ENCODE peak calls at places on chromosomes 7 and 10, in four cellular contexts. S is foreskin fibroblast, B is right lobe of liver, U is bronchial epithelial cell. E is an unnamed sample.

GRCh38 chr10:52215745-52216361 is 98.2 kb upstream of the DKK1 start:
- DNase-seq in U (peak), S (peak), B (no peak), E (peak)

GRCh38 chr7:94012748-94013147 is 8.6 kb upstream of the BET1 start:
- DNase-seq in U (no peak), S (no peak), B (no peak), E (no peak)

GRCh38 chr10:422232-422631 is 267.2 kb downstream of the DIP2C start:
- DNase-seq in B (no peak), S (no peak), U (no peak), E (no peak)

GRCh38 chr10:1217661-1218060 is 161.5 kb downstream of the WDR37 start:
- DNase-seq in B (no peak), U (no peak), S (no peak), E (no peak)

GRCh38 chr7:133638835-133639234 is 386.0 kb downstream of the EXOC4 start:
- DNase-seq in U (no peak), B (no peak), S (no peak), E (no peak)

GRCh38 chr10:51709324-51709972 is 10.1 kb upstream of the CSTF2T start:
- DNase-seq in B (no peak), S (no peak), U (no peak), E (no peak)

GRCh38 chr10:86747796-86748581 is 8.4 kb upstream of the BMPR1A start:
- DNase-seq in S (peak), B (no peak), U (no peak), E (no peak)

GRCh38 chr7:134587736-134588135 is 38.8 kb downstream of the AKR1B15 start:
- DNase-seq in B (no peak), S (peak), U (peak), E (no peak)

GRCh38 chr10:14421941-14422340 is 91.2 kb upstream of the FRMD4A start:
- DNase-seq in B (no peak), U (no peak), S (no peak), E (no peak)

GRCh38 chr10:34081948-34082347 is 733.1 kb downstream of the PARD3 start:
- DNase-seq in B (no peak), U (no peak), S (no peak), E (no peak)

GRCh38 chr10:122029503-122030199 is 40.7 kb downstream of the TACC2 start:
- DNase-seq in B (no peak), S (no peak), U (no peak), E (no peak)

GRCh38 chr7:107045980-107046379 is 1.5 kb downstream of the PRKAR2B start:
- DNase-seq in U (no peak), S (peak), B (no peak), E (no peak)

GRCh38 chr10:77355844-77356243 is 281.8 kb downstream of the KCNMA1 start:
- DNase-seq in U (peak), S (peak), B (no peak), E (peak)

GRCh38 chr7:109126404-109127050 is 556.9 kb downstream of the DNAJB9 start:
- DNase-seq in S (peak), B (no peak), U (peak), E (no peak)

GRCh38 chr10:79049931-79050895 is 18.6 kb upstream of the ZMIZ1 start:
- DNase-seq in U (peak), S (no peak), B (peak), E (no peak)

GRCh38 chr7:80372415-80372814 is 139.4 kb downstream of the GNAT3 start:
- DNase-seq in B (no peak), S (peak), U (no peak), E (no peak)

GRCh38 chr10:60496181-60496580 is 106.5 kb upstream of the ANK3 start:
- DNase-seq in S (no peak), B (no peak), U (peak), E (no peak)

GRCh38 chr10:3046941-3047621 is 20.3 kb upstream of the PFKP start:
- DNase-seq in U (no peak), B (no peak), S (no peak), E (no peak)

GRCh38 chr10:6600224-6600987 is 20.3 kb upstream of the PRKCQ start:
- DNase-seq in U (no peak), S (no peak), B (no peak), E (no peak)

GRCh38 chr7:30162133-30162532 is 27.3 kb downstream of the MTURN start:
- DNase-seq in B (no peak), U (no peak), S (no peak), E (no peak)

GRCh38 chr10:78211476-78212110 is 177.9 kb downstream of the RPS24 start:
- DNase-seq in U (peak), B (no peak), S (peak), E (no peak)

DNA sequence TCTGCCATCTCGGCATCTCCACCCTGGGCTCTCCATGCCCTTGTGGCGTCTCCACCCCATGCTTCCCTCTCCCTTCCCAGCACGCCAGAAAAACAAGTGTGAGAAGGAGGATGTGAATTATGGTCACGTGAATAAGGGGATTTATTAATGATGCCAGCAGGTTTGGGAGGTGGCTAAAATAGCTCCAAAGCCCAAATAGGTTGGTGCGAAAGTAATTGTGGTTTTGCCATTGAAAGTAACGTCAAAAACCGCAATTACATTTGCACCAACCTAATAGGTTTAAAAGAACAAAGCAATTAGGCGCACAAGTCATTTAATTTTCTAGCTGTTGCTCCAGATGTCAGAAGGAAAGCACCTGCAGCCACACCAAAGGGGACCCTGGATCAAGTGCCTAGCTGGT is 224.4 kb upstream of the PPP2R2D start:
- DNase-seq in S (no peak), B (no peak), U (no peak), E (no peak)
- H3K4me3 ChIP-seq in S (no peak), B (no peak), U (no peak), E (no peak)

DNA sequence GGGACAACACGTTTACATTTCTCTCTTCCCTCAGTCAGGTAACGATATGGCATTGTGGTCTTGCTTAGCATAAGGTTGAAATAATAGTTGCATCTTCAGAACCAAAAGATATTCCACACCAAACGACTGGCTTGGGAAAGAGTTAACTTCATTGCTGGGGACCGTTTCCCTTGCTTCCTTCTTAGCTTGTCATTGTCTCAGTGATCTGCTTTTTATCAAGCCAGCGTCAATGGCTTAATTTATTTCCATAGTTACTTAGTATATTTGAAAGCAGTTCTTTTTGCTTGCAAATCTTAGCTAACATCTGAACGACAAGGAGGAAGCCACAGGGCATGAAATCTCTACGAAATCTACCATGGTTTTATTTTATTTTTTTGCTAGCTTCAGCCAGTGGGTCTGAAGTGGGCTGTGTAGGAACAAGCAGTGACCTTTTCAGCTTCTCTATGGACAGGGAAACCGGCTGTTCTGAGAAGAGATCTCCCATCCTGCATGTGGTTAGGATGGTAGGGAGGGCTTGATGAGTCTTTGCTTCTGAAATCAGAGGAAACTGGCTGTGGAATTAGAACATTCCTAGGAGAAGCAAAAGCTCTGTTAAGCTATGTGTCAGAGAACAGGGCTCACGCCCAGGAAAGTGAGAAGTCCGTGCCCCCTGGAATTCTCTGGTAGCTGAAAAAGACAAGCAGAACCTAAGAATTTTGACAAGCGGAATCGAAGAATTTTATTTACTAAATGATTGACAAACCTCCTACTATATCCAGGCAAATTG is 8.0 kb downstream of the SLC18A2 start:
- DNase-seq in B (no peak), U (no peak), S (peak), E (no peak)
- H3K4me3 ChIP-seq in B (no peak), U (no peak), S (no peak), E (no peak)

DNA sequence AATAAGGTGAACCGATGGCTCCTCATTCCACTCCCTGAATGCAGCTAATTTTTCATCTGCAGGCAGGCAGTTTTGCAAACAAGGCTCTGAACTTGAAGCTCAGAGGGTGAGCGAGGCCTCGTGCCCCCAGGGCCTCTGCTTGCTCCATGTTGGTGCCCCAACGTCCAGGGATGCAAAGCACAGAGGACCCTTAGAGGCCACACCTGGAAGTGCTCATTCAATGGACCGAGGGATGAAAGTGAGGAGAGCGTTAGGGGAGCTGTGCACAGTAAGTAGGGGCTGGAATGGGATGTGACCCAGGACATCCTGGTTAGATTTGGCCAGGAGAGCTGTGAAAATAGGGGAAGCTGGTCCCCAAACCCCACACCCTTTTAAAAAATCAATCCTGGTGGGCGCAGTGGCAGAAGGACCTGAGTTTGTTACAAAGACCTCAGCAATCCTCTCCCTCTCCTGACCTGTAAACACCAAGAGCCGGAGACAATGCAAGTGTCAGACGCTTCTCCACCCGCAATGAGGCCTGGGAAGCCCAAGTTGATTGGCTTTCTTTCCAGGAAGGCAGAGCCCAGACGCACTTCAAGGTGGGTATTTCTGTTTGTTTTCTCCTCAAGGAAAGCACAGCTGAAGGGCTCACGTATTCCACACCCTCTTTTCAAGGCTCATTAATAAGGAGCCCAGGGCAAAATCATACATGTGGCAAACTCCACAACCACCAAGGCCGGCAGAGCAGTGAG is 14.0 kb upstream of the CXCL12 start:
- DNase-seq in U (no peak), B (no peak), S (no peak), E (no peak)
- H3K4me3 ChIP-seq in U (no peak), B (no peak), S (no peak), E (no peak)

GRCh38 chr10:129627442-129627841 is 160.4 kb downstream of the MGMT start:
- DNase-seq in S (no peak), U (no peak), B (no peak), E (no peak)
- H3K4me3 ChIP-seq in S (no peak), U (no peak), B (no peak), E (no peak)

DNA sequence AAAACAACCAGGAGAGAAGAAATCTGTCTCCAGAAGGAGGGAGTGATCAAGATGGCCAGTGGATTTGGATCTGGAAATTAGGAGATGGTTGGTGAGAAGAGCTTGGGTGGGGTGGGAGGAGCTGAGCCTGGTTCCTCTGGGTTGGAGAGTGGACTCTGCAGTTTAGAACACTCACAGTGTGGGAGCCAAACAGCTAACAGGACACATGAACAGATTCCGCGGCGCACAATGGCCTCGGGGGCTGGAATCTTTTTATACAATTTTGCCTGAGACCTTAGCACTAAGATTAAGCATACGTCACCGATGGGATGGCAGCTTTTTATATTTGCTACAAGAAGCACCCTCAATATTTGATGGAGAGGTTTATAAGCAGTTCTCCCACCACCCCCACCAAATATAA is 2.9 kb downstream of the ECHDC3 start:
- DNase-seq in U (no peak), B (no peak), S (no peak), E (no peak)
- H3K4me3 ChIP-seq in U (no peak), B (no peak), S (no peak), E (no peak)

GRCh38 chr7:131957338-131958025 is 401.1 kb upstream of the PODXL start:
- DNase-seq in B (no peak), U (peak), S (no peak), E (no peak)

GRCh38 chr7:131956864-131957263 is 400.4 kb upstream of the PODXL start:
- DNase-seq in S (no peak), B (no peak), U (no peak), E (no peak)

GRCh38 chr7:131961281-131961680 is 404.9 kb upstream of the PODXL start:
- DNase-seq in U (no peak), B (no peak), S (no peak), E (no peak)

GRCh38 chr7:131959106-131959812 is 402.8 kb upstream of the PODXL start:
- DNase-seq in S (no peak), U (no peak), B (no peak), E (no peak)
- H3K4me3 ChIP-seq in S (no peak), U (no peak), B (no peak), E (no peak)

DNA sequence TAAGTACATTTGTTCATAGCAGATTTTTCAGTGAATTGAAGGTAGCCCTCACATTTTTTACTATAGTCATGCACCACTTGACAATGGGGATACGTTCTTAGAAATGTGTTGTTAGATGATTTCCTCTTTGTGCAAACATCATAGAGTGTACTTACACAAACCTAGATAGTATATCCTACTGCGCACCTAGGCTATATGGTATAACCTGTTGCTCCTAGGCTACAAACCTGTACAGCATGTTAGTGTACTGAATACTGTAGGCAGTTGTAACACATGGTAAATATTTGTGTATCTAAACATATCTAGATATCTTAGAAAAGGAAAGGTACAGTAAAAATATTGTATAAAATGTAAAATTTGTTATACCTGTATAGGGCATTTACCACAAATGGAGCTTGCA is 41.2 kb downstream of the TAX1BP1 start:
- DNase-seq in B (no peak), U (no peak), S (no peak), E (no peak)
- H3K4me3 ChIP-seq in B (no peak), U (no peak), S (no peak), E (no peak)

GRCh38 chr10:114613237-114613979 is 44.7 kb downstream of the ABLIM1 start:
- DNase-seq in B (no peak), U (no peak), S (no peak), E (no peak)
- H3K4me3 ChIP-seq in B (no peak), U (no peak), S (no peak), E (no peak)

DNA sequence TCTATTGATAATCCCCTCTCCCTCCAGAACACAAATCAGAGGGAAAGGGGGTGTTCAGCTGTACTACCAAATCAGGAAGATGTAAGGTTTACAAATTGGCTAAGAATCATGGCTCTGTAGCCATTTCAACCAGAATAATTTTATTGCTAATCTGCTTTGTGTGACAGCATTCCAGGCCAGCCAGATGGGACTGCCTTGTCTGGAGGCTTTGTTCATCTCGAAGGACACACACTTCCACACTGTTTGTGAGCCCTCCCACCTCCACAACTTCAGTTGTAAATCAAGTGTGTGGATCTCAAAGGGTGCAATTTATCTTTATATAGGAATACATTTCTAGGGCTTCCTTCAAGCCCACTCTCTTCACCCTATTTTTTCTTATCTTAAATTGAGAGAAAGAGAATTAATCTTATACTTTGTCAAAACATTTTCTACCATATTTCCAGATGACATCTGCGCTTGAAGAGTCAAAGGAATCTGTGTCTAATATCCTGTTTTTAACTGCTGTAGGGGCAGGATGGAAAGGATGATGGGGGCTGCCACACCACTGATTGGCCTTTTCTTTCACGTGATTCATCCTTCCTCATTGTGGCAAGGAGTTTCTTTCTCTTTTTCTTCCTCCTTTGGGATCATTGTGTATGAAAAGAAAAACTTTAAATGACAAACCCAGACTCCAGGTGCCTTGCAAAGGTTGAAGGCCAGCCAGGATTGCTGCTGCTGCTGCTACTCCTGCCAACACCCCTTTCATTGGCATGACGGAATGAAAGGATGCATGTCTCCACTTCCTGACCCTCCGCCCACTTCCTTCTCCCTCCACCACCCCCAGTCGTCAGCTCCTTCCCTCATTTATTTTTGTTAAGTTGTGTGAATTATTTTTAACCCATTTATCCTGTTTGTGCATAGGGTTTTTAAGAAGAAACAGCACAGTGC is 6.7 kb upstream of the OIT3 start:
- DNase-seq in S (no peak), B (no peak), U (peak), E (no peak)
- H3K4me3 ChIP-seq in S (no peak), B (no peak), U (no peak), E (no peak)

DNA sequence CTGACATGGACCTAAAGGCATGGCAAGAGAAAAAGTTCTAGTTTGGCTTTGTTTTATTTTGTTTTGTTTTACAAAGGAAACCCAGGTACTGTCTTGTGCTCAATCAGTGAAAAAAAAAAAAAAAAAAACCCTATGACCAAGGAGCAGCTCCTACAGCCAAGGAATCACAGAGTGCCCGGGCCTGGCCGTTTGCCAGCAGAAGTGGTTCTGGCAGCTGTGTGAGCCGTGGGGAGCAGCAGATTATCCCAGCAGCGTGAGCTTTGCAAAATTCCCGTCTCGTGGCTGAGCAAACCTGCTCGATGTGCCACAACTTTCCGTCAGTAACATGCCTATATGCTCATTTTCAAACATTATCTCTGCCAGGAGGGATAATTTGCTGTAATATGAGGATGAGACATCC is 293.7 kb downstream of the POU6F2 start:
- DNase-seq in B (no peak), U (no peak), S (no peak), E (no peak)
- H3K4me3 ChIP-seq in B (no peak), U (no peak), S (no peak), E (no peak)